ENCODE peak calls at places on chromosome 21, in ten cellular contexts. S, A, Y, N, M, F, G, D, U and C are unnamed samples.

GRCh38 chr21:33478858-33479678 is 706 bp downstream of the TMEM50B start:
- DNase-seq in S (peak), A (peak), Y (peak), N (peak), M (peak), F (peak), G (peak), D (peak), U (peak), C (no peak)

GRCh38 chr21:41431788-41432548 is 5.9 kb downstream of the MX1 start:
- DNase-seq in S (no peak), A (no peak), Y (no peak), N (no peak), M (no peak), F (no peak), G (no peak), D (no peak), U (no peak), C (no peak)

GRCh38 chr21:27519357-27519756 is 552.5 kb upstream of the ADAMTS5 start:
- DNase-seq in S (no peak), A (peak), Y (no peak), N (no peak), M (no peak), F (no peak), G (no peak), D (no peak), U (peak), C (no peak)

GRCh38 chr21:40179167-40179566 is 311.9 kb downstream of the PCP4 start:
- DNase-seq in S (no peak), A (peak), Y (no peak), N (no peak), M (no peak), F (no peak), G (no peak), D (no peak), U (no peak), C (no peak)

GRCh38 chr21:38817371-38818335 is 11.9 kb downstream of the ETS2 start:
- DNase-seq in S (no peak), A (peak), Y (no peak), N (no peak), M (no peak), F (no peak), G (no peak), D (no peak), U (peak), C (no peak)

GRCh38 chr21:42469272-42469671 is 26.8 kb downstream of the RSPH1 start:
- DNase-seq in S (no peak), A (no peak), Y (no peak), N (no peak), M (no peak), F (no peak), G (no peak), D (no peak), U (no peak), C (no peak)

GRCh38 chr21:33984021-33984481 is 68.4 kb upstream of the ATP5PO start:
- DNase-seq in S (no peak), A (no peak), Y (no peak), N (no peak), M (no peak), F (no peak), G (no peak), D (no peak), U (no peak), C (no peak)

GRCh38 chr21:43741425-43742096 is 22.6 kb downstream of the PDXK start:
- DNase-seq in S (no peak), A (no peak), Y (no peak), N (no peak), M (no peak), F (no peak), G (peak), D (no peak), U (no peak), C (no peak)

GRCh38 chr21:44773291-44773932 is 28.2 kb downstream of the UBE2G2 start:
- DNase-seq in S (no peak), A (peak), Y (no peak), N (no peak), M (no peak), F (no peak), G (no peak), D (no peak), U (no peak), C (no peak)

GRCh38 chr21:42105476-42105875 is 34.4 kb downstream of the UMODL1 start:
- DNase-seq in S (no peak), A (no peak), Y (no peak), N (no peak), M (no peak), F (no peak), G (no peak), D (no peak), U (no peak), C (no peak)

GRCh38 chr21:40841524-40842196 is 5.3 kb downstream of the DSCAM start:
- DNase-seq in S (no peak), A (peak), Y (peak), N (no peak), M (no peak), F (peak), G (peak), D (no peak), U (peak), C (peak)

GRCh38 chr21:28818663-28819278 is 173.9 kb downstream of the LTN1 start:
- DNase-seq in S (no peak), A (no peak), Y (no peak), N (no peak), M (no peak), F (no peak), G (no peak), D (no peak), U (peak), C (no peak)

GRCh38 chr21:31220567-31220966 is 123.5 kb downstream of the TIAM1 start:
- DNase-seq in S (no peak), A (no peak), Y (no peak), N (no peak), M (no peak), F (no peak), G (no peak), D (no peak), U (peak), C (no peak)

GRCh38 chr21:18249542-18250152 is 5.0 kb downstream of the CHODL start:
- DNase-seq in S (no peak), A (no peak), Y (no peak), N (no peak), M (no peak), F (no peak), G (peak), D (no peak), U (no peak), C (no peak)

GRCh38 chr21:45039309-45040113 is 34.9 kb upstream of the ADARB1 start:
- DNase-seq in S (no peak), A (no peak), Y (no peak), N (no peak), M (no peak), F (no peak), G (no peak), D (no peak), U (no peak), C (no peak)

GRCh38 chr21:35606578-35606977 is 453.7 kb downstream of the SETD4 start:
- DNase-seq in S (no peak), A (peak), Y (no peak), N (no peak), M (no peak), F (no peak), G (no peak), D (no peak), U (no peak), C (no peak)

GRCh38 chr21:15000076-15000475 is 64.7 kb downstream of the NRIP1 start:
- DNase-seq in S (no peak), A (peak), Y (no peak), N (no peak), M (no peak), F (no peak), G (no peak), D (no peak), U (peak), C (no peak)

GRCh38 chr21:39843916-39844315 is 23.3 kb upstream of the PCP4 start:
- DNase-seq in S (no peak), A (no peak), Y (no peak), N (no peak), M (no peak), F (no peak), G (no peak), D (no peak), U (no peak), C (no peak)

GRCh38 chr21:37415938-37416337 is 49.4 kb downstream of the DYRK1A start:
- DNase-seq in S (no peak), A (no peak), Y (no peak), N (no peak), M (no peak), F (no peak), G (no peak), D (no peak), U (no peak), C (no peak)

GRCh38 chr21:45041351-45041805 is 33.0 kb upstream of the ADARB1 start:
- DNase-seq in S (no peak), A (no peak), Y (peak), N (no peak), M (peak), F (no peak), G (no peak), D (no peak), U (peak), C (peak)

GRCh38 chr21:29730281-29730680 is 209.5 kb downstream of the GRIK1 start:
- DNase-seq in S (no peak), A (no peak), Y (no peak), N (no peak), M (no peak), F (no peak), G (no peak), D (no peak), U (no peak), C (no peak)

GRCh38 chr21:34888569-34889286 is 160.4 kb downstream of the RUNX1 start:
- DNase-seq in S (peak), A (peak), Y (peak), N (no peak), M (peak), F (peak), G (peak), D (peak), U (peak), C (peak)

GRCh38 chr21:36388076-36388475 is 2.9 kb downstream of the CHAF1B start:
- DNase-seq in S (no peak), A (no peak), Y (no peak), N (no peak), M (no peak), F (no peak), G (peak), D (no peak), U (no peak), C (no peak)

GRCh38 chr21:37268186-37268503 is 1.0 kb upstream of the VPS26C start:
- DNase-seq in S (no peak), A (no peak), Y (no peak), N (no peak), M (no peak), F (no peak), G (no peak), D (no peak), U (no peak), C (no peak)

GRCh38 chr21:37565530-37566223 is 199.1 kb downstream of the DYRK1A start:
- DNase-seq in S (no peak), A (peak), Y (no peak), N (no peak), M (no peak), F (no peak), G (no peak), D (no peak), U (peak), C (no peak)

GRCh38 chr21:36773111-36773510 is 74.2 kb downstream of the SIM2 start:
- DNase-seq in S (no peak), A (peak), Y (peak), N (no peak), M (peak), F (no peak), G (no peak), D (no peak), U (peak), C (peak)

GRCh38 chr21:42561742-42562141 is 48.1 kb downstream of the SLC37A1 start:
- DNase-seq in S (no peak), A (no peak), Y (peak), N (no peak), M (no peak), F (no peak), G (no peak), D (no peak), U (no peak), C (no peak)

GRCh38 chr21:19853709-19854575 is 1144.3 kb upstream of the NCAM2 start:
- DNase-seq in S (no peak), A (peak), Y (no peak), N (no peak), M (no peak), F (no peak), G (peak), D (no peak), U (no peak), C (no peak)

GRCh38 chr21:35727830-35728229 is 332.5 kb downstream of the SETD4 start:
- DNase-seq in S (no peak), A (no peak), Y (no peak), N (no peak), M (no peak), F (no peak), G (no peak), D (no peak), U (no peak), C (no peak)

GRCh38 chr21:29704719-29705118 is 235.1 kb downstream of the GRIK1 start:
- DNase-seq in S (no peak), A (no peak), Y (no peak), N (no peak), M (no peak), F (no peak), G (no peak), D (no peak), U (no peak), C (no peak)

GRCh38 chr21:25717491-25718139 is 17.1 kb downstream of the ATP5PF start:
- DNase-seq in S (no peak), A (no peak), Y (no peak), N (no peak), M (no peak), F (no peak), G (peak), D (no peak), U (peak), C (no peak)

GRCh38 chr21:36483095-36483494 is 3.2 kb upstream of the CLDN14 start:
- DNase-seq in S (no peak), A (no peak), Y (no peak), N (no peak), M (no peak), F (no peak), G (no peak), D (no peak), U (no peak), C (no peak)

GRCh38 chr21:46038871-46039397 is 57.4 kb downstream of the COL6A1 start:
- DNase-seq in S (no peak), A (peak), Y (no peak), N (no peak), M (peak), F (no peak), G (no peak), D (no peak), U (peak), C (peak)

GRCh38 chr21:33931799-33932390 is 16.3 kb upstream of the ATP5PO start:
- DNase-seq in S (no peak), A (peak), Y (no peak), N (no peak), M (no peak), F (no peak), G (no peak), D (no peak), U (peak), C (no peak)

GRCh38 chr21:22691643-22692042 is 1693.4 kb downstream of the NCAM2 start:
- DNase-seq in S (no peak), A (no peak), Y (no peak), N (no peak), M (no peak), F (no peak), G (no peak), D (no peak), U (no peak), C (no peak)